ENCODE peak calls at places on chromosomes 1 and 21, in five cellular contexts. C, S, X, W and I are unnamed samples.

GRCh38 chr1:66570196-66570595 is 36.2 kb downstream of the SGIP1 start:
- ATAC-seq in X (no peak), W (no peak), S (no peak), C (no peak), I (no peak)

GRCh38 chr1:47593001-47593568 is 155.2 kb downstream of the FOXD2 start:
- ATAC-seq in X (no peak), C (no peak), S (no peak), W (no peak), I (peak)

GRCh38 chr1:197444754-197445153 is 176.7 kb downstream of the CRB1 start:
- ATAC-seq in S (no peak), W (no peak), C (no peak), X (no peak), I (peak)

GRCh38 chr1:11227106-11228077 is 35.0 kb downstream of the MTOR start:
- ATAC-seq in C (no peak), X (no peak), S (no peak), W (no peak), I (no peak)

GRCh38 chr1:48405400-48405799 is 66.6 kb downstream of the SPATA6 start:
- ATAC-seq in X (peak), S (no peak), W (no peak), C (no peak), I (no peak)

GRCh38 chr1:155309423-155310021 is 856 bp downstream of the FDPS start:
- ATAC-seq in W (no peak), X (no peak), C (no peak), S (no peak), I (peak)

GRCh38 chr1:167564592-167564991 is 11.0 kb upstream of the CREG1 start:
- ATAC-seq in S (peak), X (peak), C (no peak), W (no peak), I (peak)

GRCh38 chr21:36047139-36047538 is 13.2 kb downstream of the SETD4 start:
- ATAC-seq in C (no peak), X (no peak), W (no peak), S (no peak), I (no peak)

GRCh38 chr1:236766506-236766905 is 28.6 kb upstream of the MTR start:
- ATAC-seq in X (no peak), W (no peak), C (peak), S (no peak), I (no peak)

GRCh38 chr1:173206816-173207595 is at the start of gene TNFSF4:
- ATAC-seq in C (no peak), S (peak), X (peak), W (no peak), I (peak)

GRCh38 chr1:25766721-25767436 is 33.1 kb upstream of the SELENON start:
- ATAC-seq in W (peak), S (no peak), X (peak), C (peak), I (no peak)

GRCh38 chr1:247421074-247421473 is 5.1 kb downstream of the NLRP3 start:
- ATAC-seq in S (peak), X (no peak), W (no peak), C (no peak), I (no peak)

GRCh38 chr1:17149771-17150170 is 30.5 kb upstream of the PADI2 start:
- ATAC-seq in C (no peak), W (no peak), X (no peak), S (no peak), I (no peak)

GRCh38 chr1:156488566-156489165 is 11.9 kb downstream of the MEF2D start:
- ATAC-seq in C (no peak), X (no peak), S (peak), W (no peak), I (no peak)

GRCh38 chr1:94989911-94990463 is 63.1 kb upstream of the CNN3 start:
- ATAC-seq in S (no peak), W (no peak), X (no peak), C (no peak), I (no peak)

GRCh38 chr1:28470146-28470545 is 35.7 kb upstream of the RCC1 start:
- ATAC-seq in C (no peak), S (no peak), X (no peak), W (no peak), I (no peak)

GRCh38 chr1:219298581-219299148 is 125.0 kb downstream of the LYPLAL1 start:
- ATAC-seq in S (no peak), W (no peak), C (peak), X (peak), I (peak)

GRCh38 chr1:160193832-160194736 is 3.7 kb downstream of the CASQ1 start:
- ATAC-seq in X (no peak), C (no peak), S (no peak), W (no peak), I (no peak)

GRCh38 chr1:15153842-15154479 is 414 bp downstream of the TMEM51 start:
- ATAC-seq in W (peak), S (peak), C (peak), X (peak), I (peak)

GRCh38 chr1:55286851-55287602 is 71.9 kb upstream of the USP24 start:
- ATAC-seq in X (no peak), S (peak), W (no peak), C (no peak), I (no peak)

GRCh38 chr1:177960939-177961622 is 8.8 kb downstream of the SEC16B start:
- ATAC-seq in X (no peak), C (no peak), W (no peak), S (no peak), I (no peak)

GRCh38 chr1:229104654-229105053 is 166.3 kb upstream of the RAB4A start:
- ATAC-seq in C (no peak), S (no peak), W (no peak), X (no peak), I (no peak)

GRCh38 chr21:42027085-42027803 is 17.1 kb upstream of the ZBTB21 start:
- ATAC-seq in W (no peak), S (peak), C (no peak), X (no peak), I (no peak)

GRCh38 chr1:173917149-173917548 is at the start of gene SERPINC1:
- ATAC-seq in S (no peak), X (no peak), C (no peak), W (no peak), I (no peak)

GRCh38 chr21:42662430-42663199 is 9.2 kb downstream of the PDE9A start:
- ATAC-seq in C (no peak), W (no peak), S (no peak), X (no peak), I (no peak)

GRCh38 chr1:54212872-54213271 is 12.9 kb downstream of the MRPL37 start:
- ATAC-seq in W (no peak), X (no peak), C (no peak), S (no peak), I (no peak)

GRCh38 chr1:18666317-18666920 is 35.8 kb downstream of the PAX7 start:
- ATAC-seq in W (no peak), C (no peak), S (no peak), X (no peak), I (no peak)